ENCODE peak calls at places on chromosome 16, in ten cellular contexts. W is body of pancreas, Q is cardiac muscle cell, C is H9, L is neural progenitor cell, M is AG04450, N is tibial nerve, T is A549, E is heart left ventricle, V is Caco-2. Z is an unnamed sample.
A peak's percentile ranks its signal among the peaks of the same experiment; 100 is the strongest.

GRCh38 chr16:64882385-64882784 is 239.5 kb downstream of the CDH11 start:
- DNase-seq in W (peak; percentile 47), Q (no peak), C (no peak), L (no peak), M (no peak), N (peak; percentile 57), T (no peak), E (peak; percentile 35), V (no peak), Z (no peak)

GRCh38 chr16:63776437-63776836 is 1345.4 kb downstream of the CDH11 start:
- DNase-seq in W (no peak), Q (no peak), C (no peak), L (no peak), M (no peak), N (no peak), T (no peak), E (no peak), V (no peak), Z (no peak)

GRCh38 chr16:23182206-23182674 is 305 bp upstream of the SCNN1G start:
- DNase-seq in W (peak; percentile 91), Q (peak; percentile 82), C (peak; percentile 95), L (peak; percentile 89), M (peak; percentile 4), N (peak; percentile 35), T (peak; percentile 78), E (peak; percentile 87), V (peak; percentile 95), Z (peak; percentile 91)

GRCh38 chr16:23832882-23833281 is 2.9 kb upstream of the PRKCB start:
- DNase-seq in W (no peak), Q (no peak), C (no peak), L (no peak), M (no peak), N (no peak), T (no peak), E (no peak), V (no peak), Z (no peak)

GRCh38 chr16:79613009-79613408 is 12.5 kb upstream of the MAF start:
- DNase-seq in W (no peak), Q (no peak), C (no peak), L (no peak), M (no peak), N (no peak), T (no peak), E (no peak), V (no peak), Z (no peak)

GRCh38 chr16:67543036-67543435 is 14.4 kb downstream of the RIPOR1 start:
- DNase-seq in W (no peak), Q (no peak), C (no peak), L (no peak), M (no peak), N (no peak), T (no peak), E (no peak), V (no peak), Z (no peak)

GRCh38 chr16:16857603-16858283 is 478.8 kb downstream of the NPIPA7 start:
- DNase-seq in W (no peak), Q (no peak), C (no peak), L (no peak), M (no peak), N (no peak), T (peak; percentile 91), E (no peak), V (no peak), Z (no peak)

GRCh38 chr16:51845586-51845985 is 694.5 kb upstream of the SALL1 start:
- DNase-seq in W (no peak), Q (no peak), C (no peak), L (peak; percentile 41), M (no peak), N (no peak), T (no peak), E (no peak), V (no peak), Z (no peak)

GRCh38 chr16:50234771-50235556 is 31.4 kb upstream of the ADCY7 start:
- DNase-seq in W (no peak), Q (no peak), C (no peak), L (no peak), M (no peak), N (no peak), T (no peak), E (no peak), V (no peak), Z (no peak)

GRCh38 chr16:87939562-87940423 is 3.5 kb upstream of the CA5A start:
- DNase-seq in W (no peak), Q (no peak), C (no peak), L (no peak), M (no peak), N (no peak), T (no peak), E (no peak), V (no peak), Z (no peak)

GRCh38 chr16:88132836-88133506 is 181.7 kb downstream of the BANP start:
- DNase-seq in W (no peak), Q (no peak), C (no peak), L (no peak), M (no peak), N (no peak), T (no peak), E (peak; percentile 34), V (no peak), Z (no peak)

GRCh38 chr16:68427649-68428303 is 20.5 kb downstream of the SMPD3 start:
- DNase-seq in W (no peak), Q (no peak), C (no peak), L (no peak), M (no peak), N (no peak), T (no peak), E (no peak), V (no peak), Z (no peak)

GRCh38 chr16:88064011-88064888 is 113.0 kb downstream of the BANP start:
- DNase-seq in W (no peak), Q (no peak), C (no peak), L (no peak), M (no peak), N (no peak), T (no peak), E (peak; percentile 40), V (no peak), Z (no peak)

GRCh38 chr16:49434733-49435132 is 61.1 kb downstream of the C16orf78 start:
- DNase-seq in W (no peak), Q (no peak), C (no peak), L (no peak), M (no peak), N (no peak), T (no peak), E (no peak), V (no peak), Z (no peak)

GRCh38 chr16:35497399-35497798 is 2038.0 kb downstream of the TP53TG3F start:
- DNase-seq in W (no peak), Q (no peak), C (no peak), L (no peak), M (no peak), N (no peak), T (no peak), E (no peak), V (no peak), Z (no peak)
- H3K9me3 ChIP-seq in W (no peaks in the 10 kb centered on the region), Q (no peaks in the 10 kb centered on the region), C (peaks cover 95% of the 10 kb centered on the region), L (peaks cover 21% of the 10 kb centered on the region), M (peaks cover 45% of the 10 kb centered on the region), N (no peaks in the 10 kb centered on the region), T (no peaks in the 10 kb centered on the region), E (no peaks in the 10 kb centered on the region), V (no peaks in the 10 kb centered on the region), Z (no peaks in the 10 kb centered on the region)

DNA sequence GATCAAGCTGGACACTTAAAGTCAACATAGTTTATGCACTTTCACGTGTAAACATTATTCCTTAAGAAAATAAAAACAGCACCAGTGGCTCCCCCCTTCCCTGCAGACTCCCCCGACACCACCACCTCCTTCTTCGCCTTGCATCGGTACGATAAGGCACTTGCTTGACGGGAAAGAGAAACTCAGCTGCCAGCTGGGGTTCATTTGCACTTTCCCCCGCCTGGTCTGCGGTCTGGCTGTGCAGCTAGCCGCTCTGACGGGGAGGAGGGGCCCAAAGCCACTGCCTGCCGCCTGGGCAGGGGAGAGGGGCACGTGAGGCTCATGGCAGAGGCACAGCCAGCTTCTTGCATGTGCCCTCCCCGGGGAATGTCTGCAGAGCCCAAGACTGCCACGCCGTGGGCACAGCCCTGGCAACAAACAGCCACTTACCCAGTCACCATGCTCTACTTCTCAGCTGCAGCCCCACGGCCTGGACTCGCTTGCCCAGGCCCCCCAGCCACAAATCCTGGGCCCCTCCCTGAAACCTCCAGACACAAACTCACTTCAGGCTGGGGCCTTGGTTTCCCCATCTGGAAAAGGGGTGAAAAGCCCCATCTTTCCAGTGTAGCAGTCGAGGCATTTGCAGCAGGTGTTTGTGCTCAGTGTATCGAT is 16.5 kb upstream of the PRM1 start:
- DNase-seq in W (peak; percentile 90), Q (peak; percentile 69), C (peak; percentile 69), L (peak; percentile 53), M (peak; percentile 33), N (peak; percentile 27), T (no peak), E (peak; percentile 83), V (no peak), Z (peak; percentile 50)
- TF ChIP-seq CTCF in W (no peak), Q (no peak), C (no peak), L (no peak), M (no peak), N (peak; percentile 14), T (no peak), E (no peak), V (no peak), Z (no peak)

GRCh38 chr16:71453051-71453450 is 9.0 kb downstream of the ZNF23 start:
- DNase-seq in W (no peak), Q (no peak), C (no peak), L (no peak), M (no peak), N (no peak), T (no peak), E (no peak), V (no peak), Z (no peak)
- H3K9me3 ChIP-seq in W (peaks cover 4% of the 10 kb centered on the region), Q (peaks cover 8% of the 10 kb centered on the region), C (peaks cover 38% of the 10 kb centered on the region), L (peaks cover 21% of the 10 kb centered on the region), M (peaks cover 51% of the 10 kb centered on the region), N (peaks cover 43% of the 10 kb centered on the region), T (peaks cover 71% of the 10 kb centered on the region), E (peaks cover 14% of the 10 kb centered on the region), V (peaks cover 21% of the 10 kb centered on the region), Z (peaks cover 19% of the 10 kb centered on the region)

GRCh38 chr16:28193530-28194423 is 18.0 kb downstream of the XPO6 start:
- DNase-seq in W (no peak), Q (no peak), C (no peak), L (no peak), M (peak; percentile 90), N (no peak), T (peak; percentile 59), E (no peak), V (peak; percentile 18), Z (no peak)

GRCh38 chr16:28191364-28191985 is 20.3 kb downstream of the XPO6 start:
- DNase-seq in W (no peak), Q (no peak), C (no peak), L (no peak), M (no peak), N (no peak), T (no peak), E (no peak), V (no peak), Z (no peak)

GRCh38 chr16:28196331-28196987 is 15.3 kb downstream of the XPO6 start:
- DNase-seq in W (no peak), Q (no peak), C (no peak), L (no peak), M (no peak), N (no peak), T (no peak), E (no peak), V (no peak), Z (no peak)

GRCh38 chr16:28195859-28196258 is 15.9 kb downstream of the XPO6 start:
- DNase-seq in W (no peak), Q (no peak), C (no peak), L (no peak), M (no peak), N (no peak), T (no peak), E (no peak), V (no peak), Z (no peak)

GRCh38 chr16:28192811-28193529 is 18.8 kb downstream of the XPO6 start:
- DNase-seq in W (peak; percentile 26), Q (no peak), C (no peak), L (no peak), M (no peak), N (no peak), T (no peak), E (no peak), V (no peak), Z (no peak)
- TF ChIP-seq CTCF in W (no peak), Q (no peak), C (no peak), L (no peak), M (no peak), N (no peak), T (no peak), E (no peak), V (no peak), Z (no peak)

Z was measured in WERI-Rb-1.